ENCODE peak calls at places on chromosome 16, in nine cellular contexts. K is neural progenitor cell; C is heart left ventricle; Z is lung; O is lower lobe of right lung; V is CD8-positive, alpha-beta T cell; L is esophagus muscularis mucosa; N is tibial artery; Q is thyroid gland. R is an unnamed sample.

GRCh38 chr16:87201052-87201451 is 116.1 kb downstream of the C16orf95 start:
- DNase-seq in L (no peak), Q (peak; percentile 7), N (peak; percentile 95), V (no peak), K (no peak), Z (peak; percentile 50), C (peak; percentile 71), O (no peak), R (peak; percentile 61)

GRCh38 chr16:87560428-87561199 is 41.7 kb upstream of the JPH3 start:
- DNase-seq in L (no peak), C (peak; percentile 33), V (no peak), K (no peak), N (peak; percentile 87), Q (no peak), Z (peak; percentile 45), O (peak; percentile 61), R (peak; percentile 61)

GRCh38 chr16:4370570-4371480 is 823 bp upstream of the VASN start:
- DNase-seq in N (peak; percentile 97), Q (peak; percentile 93), O (peak; percentile 69), C (peak; percentile 78), K (no peak), Z (peak; percentile 67), L (no peak), V (no peak), R (peak; percentile 79)

GRCh38 chr16:89420204-89420603 is 70.2 kb downstream of the ANKRD11 start:
- DNase-seq in K (no peak), O (no peak), C (no peak), Z (no peak), Q (no peak), V (no peak), N (no peak), L (no peak), R (no peak)

GRCh38 chr16:25108054-25108453 is 3.5 kb upstream of the LCMT1 start:
- DNase-seq in Q (no peak), K (no peak), L (no peak), V (peak; percentile 52), O (no peak), Z (no peak), C (no peak), N (no peak), R (no peak)

GRCh38 chr16:82995927-82996441 is 369.2 kb downstream of the CDH13 start:
- DNase-seq in Z (no peak), O (no peak), C (no peak), K (no peak), Q (peak; percentile 2), V (no peak), N (no peak), L (no peak), R (peak; percentile 33)

GRCh38 chr16:24957887-24958286 is 57.3 kb downstream of the ARHGAP17 start:
- DNase-seq in O (no peak), Z (no peak), N (no peak), V (no peak), Q (no peak), L (no peak), K (no peak), C (no peak), R (no peak)

GRCh38 chr16:21610006-21610544 is 10.7 kb downstream of the METTL9 start:
- DNase-seq in Q (no peak), O (no peak), C (no peak), V (no peak), N (no peak), L (no peak), Z (no peak), K (no peak), R (no peak)

GRCh38 chr16:79402356-79402755 is 198.2 kb downstream of the MAF start:
- DNase-seq in L (no peak), N (no peak), Q (peak; percentile 26), C (no peak), O (no peak), V (no peak), K (no peak), Z (no peak), R (no peak)

GRCh38 chr16:84312783-84313382 is 18.2 kb downstream of the WFDC1 start:
- DNase-seq in L (no peak), O (peak; percentile 58), Z (no peak), K (peak; percentile 66), Q (peak; percentile 84), V (no peak), C (no peak), N (no peak), R (no peak)
- TF ChIP-seq CTCF in L (no peak), O (no peak), Z (no peak), K (peak; percentile 26), Q (peak; percentile 20), V (no peak), C (no peak), N (no peak), R (no peak)

GRCh38 chr16:66844009-66844341 is 239 bp upstream of the CA7 start:
- DNase-seq in O (no peak), C (no peak), N (no peak), Q (no peak), K (peak; percentile 61), Z (no peak), V (no peak), L (no peak), R (no peak)

GRCh38 chr16:66845791-66846221 is 1.6 kb downstream of the CA7 start:
- DNase-seq in O (no peak), Z (no peak), V (no peak), Q (no peak), K (no peak), N (no peak), C (no peak), L (no peak), R (no peak)

GRCh38 chr16:66845080-66845410 is 831 bp downstream of the CA7 start:
- DNase-seq in K (no peak), N (no peak), V (no peak), Q (no peak), C (no peak), L (no peak), Z (no peak), O (no peak), R (no peak)

GRCh38 chr16:66843191-66843590 is 1.0 kb upstream of the CA7 start:
- DNase-seq in Q (no peak), C (no peak), N (no peak), L (no peak), O (no peak), Z (no peak), V (no peak), K (no peak), R (no peak)

GRCh38 chr16:66844342-66845079 is at the start of gene CA7:
- DNase-seq in Q (peak; percentile 33), V (no peak), K (peak; percentile 34), C (no peak), O (no peak), Z (no peak), N (no peak), L (no peak), R (no peak)
- H3K27me3 ChIP-seq in Q (peaks cover 7% of the 10 kb centered on the region), V (no peaks in the 10 kb centered on the region), K (peaks cover 86% of the 10 kb centered on the region), C (peaks cover 43% of the 10 kb centered on the region), O (peaks cover 29% of the 10 kb centered on the region), Z (no peaks in the 10 kb centered on the region), N (peaks cover 33% of the 10 kb centered on the region), L (peaks cover 15% of the 10 kb centered on the region), R (peaks cover 37% of the 10 kb centered on the region)

DNA sequence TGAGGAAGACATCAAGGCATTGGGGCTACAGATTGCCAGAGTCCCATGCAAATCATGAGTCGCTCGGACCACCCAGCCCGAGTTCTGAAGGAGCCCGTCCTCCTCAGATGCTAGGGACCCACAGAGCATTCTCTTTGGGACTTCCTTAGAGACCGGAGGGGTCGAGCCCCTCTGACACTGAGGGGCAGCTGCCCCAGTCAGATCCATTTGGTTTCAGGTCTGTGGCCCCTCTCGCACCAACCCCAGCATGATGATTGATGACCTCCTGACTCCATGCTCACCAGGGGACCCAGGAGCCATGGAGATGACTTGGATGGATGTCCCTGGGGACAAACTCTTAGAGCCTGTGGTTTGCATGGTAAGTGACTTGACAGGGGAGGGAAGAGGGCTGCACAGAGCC is 8.0 kb downstream of the PDF start:
- DNase-seq in L (no peak), K (no peak), Q (no peak), V (no peak), C (peak; percentile 8), O (no peak), Z (no peak), N (no peak), R (no peak)
- H3K4me1 ChIP-seq in L (peaks cover 26% of the 10 kb centered on the region), K (no peaks in the 10 kb centered on the region), Q (peaks cover 37% of the 10 kb centered on the region), V (peaks cover 12% of the 10 kb centered on the region), C (peaks cover 4% of the 10 kb centered on the region), O (peaks cover 10% of the 10 kb centered on the region), Z (no peaks in the 10 kb centered on the region), N (peaks cover 6% of the 10 kb centered on the region), R (peaks cover 15% of the 10 kb centered on the region)

GRCh38 chr16:27193300-27193990 is 9.9 kb upstream of the KDM8 start:
- DNase-seq in L (no peak), V (no peak), O (no peak), C (no peak), Z (no peak), K (no peak), Q (no peak), N (no peak), R (no peak)
- TF ChIP-seq CTCF in L (no peak), V (no peak), O (no peak), C (no peak), Z (no peak), K (no peak), Q (no peak), N (no peak), R (no peak)

DNA sequence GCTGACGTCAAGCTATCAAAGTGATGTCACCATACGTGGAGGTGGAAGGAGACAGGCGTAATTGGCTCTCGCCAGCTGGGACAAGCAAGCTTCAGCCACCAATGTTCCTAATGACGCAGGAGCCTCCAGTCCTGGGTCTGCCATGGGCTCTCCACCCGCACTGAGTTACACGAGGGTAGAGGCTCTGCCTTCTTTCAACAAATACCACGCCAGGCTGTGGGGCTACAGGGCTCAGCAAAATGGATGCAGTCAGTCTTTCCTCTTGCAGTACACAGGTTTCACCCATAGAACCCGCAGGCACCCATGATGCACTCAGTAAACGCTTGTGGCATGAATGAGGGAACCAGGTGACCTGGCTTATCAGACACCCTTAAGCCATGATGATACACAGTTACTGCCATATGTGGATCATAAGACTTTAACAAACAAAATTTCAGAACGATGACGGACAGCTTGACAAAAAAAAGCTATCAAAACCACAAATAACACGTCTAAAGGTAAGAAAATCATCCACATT is 50.4 kb downstream of the COTL1 start:
- DNase-seq in O (no peak), C (no peak), Z (no peak), L (no peak), N (no peak), Q (no peak), K (no peak), V (no peak), R (no peak)
- H3K27me3 ChIP-seq in O (no peaks in the 10 kb centered on the region), C (no peaks in the 10 kb centered on the region), Z (no peaks in the 10 kb centered on the region), L (no peaks in the 10 kb centered on the region), N (no peaks in the 10 kb centered on the region), Q (no peaks in the 10 kb centered on the region), K (no peaks in the 10 kb centered on the region), V (no peaks in the 10 kb centered on the region), R (no peaks in the 10 kb centered on the region)

DNA sequence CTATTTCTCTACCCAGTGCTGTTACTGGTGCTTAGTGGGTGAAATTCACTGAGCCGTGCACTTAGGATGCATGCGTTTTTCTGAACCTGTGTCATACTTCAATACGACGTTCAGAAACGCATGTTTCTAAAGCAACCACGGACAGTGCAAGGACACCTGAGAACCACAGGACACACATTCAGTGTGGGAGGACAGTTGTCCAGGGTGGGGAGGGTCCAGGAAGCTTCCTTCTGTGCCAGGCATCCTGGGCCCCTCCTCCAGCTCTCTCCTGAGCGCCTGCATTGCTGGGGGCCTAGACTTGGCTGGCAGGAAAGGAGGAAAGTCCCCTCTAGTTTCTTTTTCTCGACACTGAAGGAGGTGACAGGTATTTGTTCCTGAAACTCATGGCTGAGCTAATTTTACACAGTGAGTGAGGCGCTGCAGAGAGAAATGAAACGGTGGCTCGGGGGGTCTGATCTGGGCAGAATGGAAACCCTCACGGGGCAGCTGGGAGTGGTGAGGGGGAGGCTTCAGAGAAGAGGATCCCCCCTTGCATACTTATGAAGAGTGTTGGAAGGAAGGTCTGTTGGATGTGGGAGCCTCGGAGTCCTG is 89.9 kb downstream of the IRF8 start:
- DNase-seq in C (no peak), Q (no peak), N (no peak), Z (no peak), L (no peak), O (no peak), V (no peak), K (no peak), R (no peak)
- H3K4me1 ChIP-seq in C (no peaks in the 10 kb centered on the region), Q (peaks cover 10% of the 10 kb centered on the region), N (no peaks in the 10 kb centered on the region), Z (no peaks in the 10 kb centered on the region), L (peaks cover 5% of the 10 kb centered on the region), O (peaks cover 19% of the 10 kb centered on the region), V (no peaks in the 10 kb centered on the region), K (peaks cover 12% of the 10 kb centered on the region), R (no peaks in the 10 kb centered on the region)